ENCODE peak calls at places on chromosomes 3 and 15, in ten cellular contexts. J is C1 segment of cervical spinal cord, Q is NCI-H2081, T is SW 1271, U is NAMALWA, V is HuH-7.5, F is fibroblast of pulmonary artery, H is cardiac fibroblast, Z is ELF-1, M is NCI-H774. O is an unnamed sample.

GRCh38 chr15:60363903-60364302 is 33.9 kb downstream of the ANXA2 start:
- DNase-seq in J (no peak), Q (no peak), T (no peak), U (no peak), V (no peak), F (no peak), H (no peak), Z (no peak), M (no peak), O (no peak)

GRCh38 chr3:196238612-196239190 is 22.4 kb downstream of the SLC51A start:
- DNase-seq in J (no peak), Q (no peak), T (no peak), U (no peak), V (no peak), F (no peak), H (peak), Z (no peak), M (no peak), O (no peak)

GRCh38 chr3:28349397-28350000 is 875 bp upstream of the AZI2 start:
- DNase-seq in J (no peak), Q (peak), T (no peak), U (no peak), V (peak), F (no peak), H (peak), Z (no peak), M (peak), O (no peak)

GRCh38 chr15:59158701-59159034 is 48.0 kb upstream of the LDHAL6B start:
- DNase-seq in J (no peak), Q (peak), T (no peak), U (no peak), V (no peak), F (no peak), H (no peak), Z (no peak), M (peak), O (no peak)

GRCh38 chr3:170966495-170966894 is 58.1 kb upstream of the EIF5A2 start:
- DNase-seq in J (no peak), Q (no peak), T (no peak), U (no peak), V (no peak), F (no peak), H (no peak), Z (no peak), M (no peak), O (no peak)

GRCh38 chr15:99424978-99425665 is 140.7 kb upstream of the MEF2A start:
- DNase-seq in J (no peak), Q (no peak), T (no peak), U (no peak), V (no peak), F (peak), H (peak), Z (peak), M (no peak), O (peak)

GRCh38 chr3:147843331-147843730 is 434.2 kb downstream of the ZIC1 start:
- DNase-seq in J (no peak), Q (no peak), T (no peak), U (no peak), V (no peak), F (no peak), H (peak), Z (no peak), M (no peak), O (no peak)

GRCh38 chr3:195790891-195791290 is 20.8 kb downstream of the MUC4 start:
- DNase-seq in J (no peak), Q (no peak), T (no peak), U (no peak), V (no peak), F (no peak), H (no peak), Z (no peak), M (no peak), O (no peak)

GRCh38 chr3:196653127-196653795 is 13.8 kb downstream of the NRROS start:
- DNase-seq in J (no peak), Q (no peak), T (no peak), U (no peak), V (no peak), F (no peak), H (no peak), Z (no peak), M (no peak), O (no peak)

GRCh38 chr3:137131081-137131480 is 173.3 kb downstream of the IL20RB start:
- DNase-seq in J (no peak), Q (no peak), T (no peak), U (no peak), V (no peak), F (no peak), H (no peak), Z (peak), M (no peak), O (no peak)

O was measured in foreskin keratinocyte.